ENCODE peak calls at places on chromosomes 7 and 10, in seven cellular contexts. R is hippocampal formation; I is lower lobe of right lung; D is Calu3; U is fibroblast of villous mesenchyme; E is naive thymus-derived CD4-positive, alpha-beta T cell; X is heart right ventricle. F is an unnamed sample.

GRCh38 chr7:28669329-28669728 is 257.0 kb downstream of the CREB5 start:
- DNase-seq in E (no peak), D (no peak), I (no peak), X (no peak), R (no peak), U (no peak), F (no peak)

GRCh38 chr10:75071756-75072155 is 39.7 kb upstream of the SAMD8 start:
- DNase-seq in I (no peak), R (no peak), E (no peak), U (no peak), D (no peak), X (no peak), F (no peak)

GRCh38 chr7:94761451-94761850 is 105.5 kb upstream of the SGCE start:
- DNase-seq in R (no peak), U (no peak), X (no peak), I (no peak), E (no peak), D (no peak), F (no peak)

GRCh38 chr7:87206361-87206760 is 13.2 kb downstream of the TMEM243 start:
- DNase-seq in U (no peak), I (no peak), E (no peak), R (no peak), X (no peak), D (no peak), F (no peak)

GRCh38 chr7:44791278-44792219 is 4.9 kb upstream of the PPIA start:
- DNase-seq in I (no peak), D (no peak), E (no peak), R (no peak), U (peak; percentile 58), X (no peak), F (no peak)

GRCh38 chr10:77643795-77644468 is 6.3 kb upstream of the KCNMA1 start:
- DNase-seq in I (peak; percentile 51), D (peak; percentile 57), U (peak; percentile 76), X (no peak), R (no peak), E (no peak), F (no peak)

GRCh38 chr10:103554488-103555320 is 61.2 kb downstream of the NEURL1 start:
- DNase-seq in X (peak; percentile 41), I (peak; percentile 59), D (no peak), E (no peak), R (peak; percentile 27), U (peak; percentile 55), F (no peak)

GRCh38 chr7:121058975-121059374 is 70.5 kb downstream of the CPED1 start:
- DNase-seq in D (no peak), I (no peak), R (no peak), U (no peak), X (no peak), E (no peak), F (no peak)

GRCh38 chr7:8291742-8292141 is 29.8 kb upstream of the ICA1 start:
- DNase-seq in X (no peak), I (no peak), E (no peak), U (no peak), D (no peak), R (no peak), F (no peak)

GRCh38 chr10:89206402-89207180 is 526 bp downstream of the CH25H start:
- DNase-seq in E (peak; percentile 71), X (peak; percentile 14), D (peak; percentile 4), R (no peak), I (peak; percentile 49), U (peak; percentile 35), F (peak; percentile 74)

GRCh38 chr7:45574521-45575500 is 643 bp downstream of the ADCY1 start:
- DNase-seq in X (peak; percentile 55), I (no peak), U (peak; percentile 48), R (peak; percentile 14), D (peak; percentile 74), E (no peak), F (no peak)

GRCh38 chr10:7111574-7111973 is 299.3 kb downstream of the SFMBT2 start:
- DNase-seq in U (peak; percentile 62), R (no peak), X (no peak), E (no peak), I (no peak), D (no peak), F (no peak)

GRCh38 chr10:58435297-58435696 is 50.1 kb downstream of the TFAM start:
- DNase-seq in E (no peak), I (no peak), D (peak; percentile 78), X (peak; percentile 11), R (no peak), U (peak; percentile 94), F (no peak)

GRCh38 chr7:36423633-36424032 is 34.0 kb downstream of the ANLN start:
- DNase-seq in R (no peak), X (no peak), I (no peak), U (no peak), E (no peak), D (no peak), F (no peak)

GRCh38 chr7:149821191-149822148 is 16.7 kb upstream of the ZNF862 start:
- DNase-seq in R (no peak), X (peak; percentile 6), U (no peak), E (no peak), I (peak; percentile 42), D (no peak), F (no peak)

GRCh38 chr10:132577350-132578005 is 39.9 kb downstream of the INPP5A start:
- DNase-seq in X (no peak), I (no peak), D (peak; percentile 35), E (no peak), U (peak; percentile 22), R (peak; percentile 37), F (no peak)

GRCh38 chr7:77791336-77791735 is 6.9 kb downstream of the TMEM60 start:
- DNase-seq in X (no peak), U (peak; percentile 62), D (no peak), I (no peak), E (no peak), R (no peak), F (no peak)

GRCh38 chr7:117323877-117324699 is 1.2 kb upstream of the WNT2 start:
- DNase-seq in D (peak; percentile 22), E (no peak), I (peak; percentile 56), X (peak; percentile 36), U (peak; percentile 88), R (no peak), F (no peak)

GRCh38 chr7:154698726-154699291 is 304.1 kb downstream of the PAXIP1 start:
- DNase-seq in R (no peak), X (no peak), I (no peak), E (no peak), D (no peak), U (no peak), F (no peak)

GRCh38 chr10:100562806-100563293 is 27.1 kb downstream of the HIF1AN start:
- DNase-seq in R (peak; percentile 15), E (peak; percentile 19), I (no peak), X (no peak), U (peak; percentile 17), D (peak; percentile 20), F (no peak)

GRCh38 chr7:138009350-138009653 is 7.4 kb upstream of the CREB3L2 start:
- DNase-seq in R (no peak), E (no peak), I (no peak), X (no peak), U (no peak), D (no peak), F (no peak)

GRCh38 chr10:71600856-71601255 is 118.7 kb downstream of the C10orf105 start:
- DNase-seq in E (no peak), U (peak; percentile 78), I (no peak), D (no peak), X (no peak), R (no peak), F (no peak)

GRCh38 chr10:76324283-76324682 is 892.9 kb downstream of the LRMDA start:
- DNase-seq in D (no peak), R (no peak), U (no peak), I (peak; percentile 52), X (peak; percentile 44), E (no peak), F (no peak)

GRCh38 chr7:18855796-18856195 is 261.6 kb downstream of the TWIST1 start:
- DNase-seq in U (peak; percentile 39), X (no peak), E (no peak), I (no peak), D (no peak), R (no peak), F (no peak)

GRCh38 chr7:102069913-102070629 is 216.6 kb upstream of the SH2B2 start:
- DNase-seq in I (no peak), E (no peak), U (no peak), D (no peak), R (no peak), X (no peak), F (no peak)

GRCh38 chr7:130071701-130072622 is 1.6 kb downstream of the KLHDC10 start:
- DNase-seq in I (no peak), R (peak; percentile 54), U (peak; percentile 90), E (peak; percentile 61), X (no peak), D (peak; percentile 69), F (peak; percentile 60)

GRCh38 chr10:71266147-71266917 is 52.7 kb upstream of the SLC29A3 start:
- DNase-seq in U (peak; percentile 95), D (no peak), R (no peak), E (no peak), X (peak; percentile 63), I (no peak), F (no peak)

GRCh38 chr7:76515999-76516443 is 5.7 kb downstream of the UPK3B start:
- DNase-seq in U (no peak), I (peak; percentile 81), D (no peak), X (peak; percentile 57), E (peak; percentile 16), R (peak; percentile 24), F (no peak)

GRCh38 chr10:61897671-61898434 is 3.6 kb upstream of the ARID5B start:
- DNase-seq in I (peak; percentile 56), R (peak; percentile 49), X (no peak), E (no peak), U (peak; percentile 64), D (peak; percentile 43), F (no peak)

GRCh38 chr10:50510517-50511473 is 113.0 kb downstream of the SGMS1 start:
- DNase-seq in I (no peak), X (no peak), D (no peak), E (no peak), U (no peak), R (no peak), F (no peak)

GRCh38 chr10:99395750-99396445 is 34.5 kb downstream of the GOT1 start:
- DNase-seq in E (no peak), U (peak; percentile 77), R (peak; percentile 20), I (no peak), D (no peak), X (no peak), F (no peak)

GRCh38 chr7:36563706-36564325 is 160.5 kb downstream of the AOAH start:
- DNase-seq in E (no peak), I (no peak), U (peak; percentile 5), R (no peak), X (no peak), D (no peak), F (no peak)

GRCh38 chr10:114266521-114266920 is 27.5 kb downstream of the VWA2 start:
- DNase-seq in D (no peak), I (no peak), R (no peak), E (no peak), X (peak; percentile 42), U (peak; percentile 34), F (no peak)

GRCh38 chr10:100980327-100981110 is 6.8 kb downstream of the MRPL43 start:
- DNase-seq in D (no peak), X (no peak), E (no peak), I (no peak), R (no peak), U (no peak), F (no peak)

F was measured in CD4-positive, alpha-beta memory T cell.